ENCODE peak calls at places on chromosomes 2 and 18, in five cellular contexts. D, M, K, G and B are unnamed samples.

GRCh38 chr2:15636972-15637785 is 45.5 kb downstream of the DDX1 start:
- DNase-seq in D (peak; percentile 74), M (peak; percentile 25), K (peak; percentile 52), G (no peak), B (peak; percentile 80)

GRCh38 chr2:173307287-173307686 is 47.4 kb upstream of the CDCA7 start:
- DNase-seq in D (peak; percentile 3), M (no peak), K (no peak), G (no peak), B (no peak)

GRCh38 chr2:240560084-240560479 is at the start of gene DUSP28:
- DNase-seq in D (peak; percentile 93), M (peak; percentile 83), K (peak; percentile 94), G (no peak), B (peak; percentile 48)

GRCh38 chr2:133421516-133422324 is 146.5 kb downstream of the NCKAP5 start:
- DNase-seq in D (no peak), M (no peak), K (no peak), G (peak; percentile 56), B (peak; percentile 93)

GRCh38 chr2:71789556-71790219 is 336.3 kb downstream of the DYSF start:
- DNase-seq in D (no peak), M (no peak), K (no peak), G (no peak), B (no peak)

GRCh38 chr2:166900700-166901099 is 12.4 kb downstream of the XIRP2 start:
- DNase-seq in D (no peak), M (no peak), K (no peak), G (peak; percentile 1), B (peak; percentile 11)

GRCh38 chr18:59051470-59052165 is 88.1 kb upstream of the SEC11C start:
- DNase-seq in D (no peak), M (no peak), K (no peak), G (no peak), B (no peak)

GRCh38 chr2:173090291-173090877 is 14.7 kb downstream of the MAP3K20 start:
- DNase-seq in D (no peak), M (no peak), K (no peak), G (no peak), B (peak; percentile 40)

GRCh38 chr2:127382836-127383235 is 4.9 kb downstream of the MAP3K2 start:
- DNase-seq in D (no peak), M (no peak), K (no peak), G (no peak), B (no peak)

GRCh38 chr2:36618381-36618780 is 20.4 kb upstream of the FEZ2 start:
- DNase-seq in D (no peak), M (peak; percentile 7), K (peak; percentile 20), G (peak; percentile 65), B (peak; percentile 70)

GRCh38 chr18:22284581-22285230 is 115.3 kb downstream of the GATA6 start:
- DNase-seq in D (no peak), M (no peak), K (no peak), G (no peak), B (no peak)

GRCh38 chr18:75204978-75205759 is 3.8 kb downstream of the PTGR3 start:
- DNase-seq in D (no peak), M (no peak), K (no peak), G (no peak), B (no peak)

GRCh38 chr2:109680523-109681297 is 66.5 kb downstream of the SOWAHC start:
- DNase-seq in D (no peak), M (no peak), K (no peak), G (no peak), B (no peak)

GRCh38 chr18:23805898-23806297 is 116.6 kb downstream of the LAMA3 start:
- DNase-seq in D (no peak), M (no peak), K (no peak), G (no peak), B (no peak)